ENCODE peak calls at places on chromosomes 7 and 10, in nine cellular contexts. F, K, M, Z, J, D, P, G and Y are unnamed samples.

GRCh38 chr10:29784175-29784773 is 149.5 kb upstream of the SVIL start:
- DNase-seq in F (peak; percentile 78), K (no peak), M (peak; percentile 39), Z (no peak), J (no peak), D (no peak), P (peak; percentile 14), G (no peak), Y (no peak)

GRCh38 chr10:89926736-89927135 is 225.3 kb downstream of the KIF20B start:
- DNase-seq in F (no peak), K (no peak), M (no peak), Z (no peak), J (no peak), D (no peak), P (no peak), G (no peak), Y (no peak)

GRCh38 chr10:97542169-97543024 is 30.2 kb upstream of the ANKRD2 start:
- DNase-seq in F (peak; percentile 89), K (peak; percentile 41), M (peak; percentile 37), Z (peak; percentile 25), J (no peak), D (no peak), P (peak; percentile 56), G (no peak), Y (no peak)

GRCh38 chr10:127100983-127101615 is 95.3 kb downstream of the INSYN2A start:
- DNase-seq in F (no peak), K (no peak), M (no peak), Z (no peak), J (no peak), D (no peak), P (no peak), G (no peak), Y (no peak)

GRCh38 chr10:114188001-114188400 is 8.8 kb downstream of the TDRD1 start:
- DNase-seq in F (no peak), K (no peak), M (no peak), Z (no peak), J (no peak), D (no peak), P (no peak), G (no peak), Y (no peak)

GRCh38 chr10:85524001-85524400 is 842.6 kb downstream of the GRID1 start:
- DNase-seq in F (no peak), K (no peak), M (no peak), Z (no peak), J (no peak), D (no peak), P (no peak), G (no peak), Y (no peak)

GRCh38 chr10:6766061-6766460 is 186.0 kb upstream of the PRKCQ start:
- DNase-seq in F (no peak), K (no peak), M (no peak), Z (no peak), J (no peak), D (no peak), P (no peak), G (no peak), Y (no peak)

GRCh38 chr7:4006687-4007086 is 675.4 kb upstream of the FOXK1 start:
- DNase-seq in F (no peak), K (no peak), M (no peak), Z (no peak), J (no peak), D (no peak), P (no peak), G (no peak), Y (no peak)

GRCh38 chr7:1721047-1721687 is 51.1 kb downstream of the ELFN1 start:
- DNase-seq in F (no peak), K (no peak), M (no peak), Z (no peak), J (no peak), D (no peak), P (no peak), G (no peak), Y (no peak)